ENCODE peak calls at places on chromosomes 4 and X, in five cellular contexts. C is endothelial cell of umbilical vein, F is AG10803, U is right atrium auricular region, J is NCI-H524 treated with DMSO at 0.1 percent for 48 hours. S is an unnamed sample.

GRCh38 chr4:126859314-126859713 is 773.4 kb upstream of the INTU start:
- DNase-seq in C (no peak), F (no peak), U (no peak), J (no peak), S (no peak)

GRCh38 chr4:53659112-53659511 is 67.8 kb upstream of the LNX1 start:
- DNase-seq in C (no peak), F (no peak), U (no peak), J (no peak), S (no peak)

GRCh38 chrX:41716217-41716616 is 7.8 kb upstream of the GPR82 start:
- DNase-seq in C (no peak), F (no peak), U (no peak), J (no peak), S (no peak)

GRCh38 chr4:8260656-8261111 is 8.9 kb upstream of the HTRA3 start:
- DNase-seq in C (peak; percentile 23), F (peak; percentile 85), U (no peak), J (no peak), S (peak; percentile 87)

GRCh38 chrX:13430136-13430827 is 110.4 kb upstream of the ATXN3L start:
- DNase-seq in C (no peak), F (no peak), U (no peak), J (no peak), S (peak; percentile 19)

GRCh38 chrX:121336831-121337421 is 289.5 kb downstream of the GLUD2 start:
- DNase-seq in C (no peak), F (no peak), U (no peak), J (no peak), S (no peak)

GRCh38 chr4:180630012-180630411 is 1613.2 kb upstream of the TENM3 start:
- DNase-seq in C (no peak), F (no peak), U (no peak), J (no peak), S (no peak)

GRCh38 chr4:83658806-83659205 is 122.9 kb downstream of the GPAT3 start:
- DNase-seq in C (no peak), F (no peak), U (no peak), J (no peak), S (no peak)

GRCh38 chr4:101346312-101346561 is 1.1 kb downstream of the PPP3CA start:
- DNase-seq in C (no peak), F (no peak), U (no peak), J (no peak), S (no peak)

GRCh38 chr4:98522062-98522461 is 136.3 kb downstream of the TSPAN5 start:
- DNase-seq in C (peak; percentile 21), F (no peak), U (no peak), J (no peak), S (no peak)

GRCh38 chr4:142705820-142706219 is 140.3 kb downstream of the INPP4B start:
- DNase-seq in C (no peak), F (no peak), U (no peak), J (no peak), S (no peak)

GRCh38 chrX:65926095-65927019 is 113.5 kb downstream of the VSIG4 start:
- DNase-seq in C (no peak), F (no peak), U (no peak), J (no peak), S (no peak)

GRCh38 chr4:2812600-2812932 is 19.7 kb downstream of the SH3BP2 start:
- DNase-seq in C (no peak), F (no peak), U (no peak), J (no peak), S (no peak)

GRCh38 chr4:138510053-138510452 is 267.9 kb upstream of the SLC7A11 start:
- DNase-seq in C (no peak), F (peak; percentile 16), U (no peak), J (no peak), S (no peak)

GRCh38 chr4:106795326-106795725 is 240.8 kb downstream of the DKK2 start:
- DNase-seq in C (no peak), F (no peak), U (no peak), J (no peak), S (no peak)

GRCh38 chrX:72366746-72367145 is 61.0 kb upstream of the CITED1 start:
- DNase-seq in C (no peak), F (no peak), U (no peak), J (no peak), S (peak; percentile 73)

GRCh38 chr4:26022346-26022891 is 108.4 kb downstream of the SMIM20 start:
- DNase-seq in C (peak; percentile 45), F (peak; percentile 57), U (no peak), J (no peak), S (no peak)

GRCh38 chr4:80268936-80269335 is 2.5 kb downstream of the FGF5 start:
- DNase-seq in C (no peak), F (no peak), U (no peak), J (no peak), S (no peak)

GRCh38 chr4:107564326-107564725 is 155.7 kb downstream of the PAPSS1 start:
- DNase-seq in C (no peak), F (peak; percentile 84), U (no peak), J (no peak), S (peak; percentile 33)

GRCh38 chr4:139619644-139620043 is 46.0 kb upstream of the MGST2 start:
- DNase-seq in C (no peak), F (peak; percentile 30), U (no peak), J (no peak), S (peak; percentile 59)

GRCh38 chr4:82431026-82431745 is 796 bp downstream of the ENOPH1 start:
- DNase-seq in C (no peak), F (peak; percentile 40), U (no peak), J (no peak), S (no peak)

GRCh38 chrX:45264865-45265264 is 64.2 kb upstream of the DIPK2B start:
- DNase-seq in C (no peak), F (no peak), U (no peak), J (no peak), S (no peak)

GRCh38 chrX:33211356-33212254 is at the start of gene DMD:
- DNase-seq in C (peak; percentile 88), F (peak; percentile 1), U (peak; percentile 75), J (no peak), S (no peak)

GRCh38 chr4:142369141-142369540 is 477.0 kb downstream of the INPP4B start:
- DNase-seq in C (no peak), F (peak; percentile 72), U (no peak), J (no peak), S (no peak)

GRCh38 chrX:78092296-78092695 is 11.8 kb upstream of the PGK1 start:
- DNase-seq in C (peak; percentile 45), F (peak; percentile 48), U (no peak), J (no peak), S (peak; percentile 18)

GRCh38 chr4:8657381-8657776 is 64.8 kb downstream of the CPZ start:
- DNase-seq in C (no peak), F (no peak), U (no peak), J (no peak), S (no peak)

GRCh38 chr4:78596111-78596742 is 44.7 kb downstream of the ANXA3 start:
- DNase-seq in C (no peak), F (no peak), U (no peak), J (no peak), S (no peak)

GRCh38 chr4:98662619-98663225 is 4.3 kb upstream of the TSPAN5 start:
- DNase-seq in C (no peak), F (peak; percentile 62), U (no peak), J (no peak), S (no peak)

GRCh38 chr4:3217266-3217665 is 31.7 kb upstream of the MSANTD1 start:
- DNase-seq in C (no peak), F (no peak), U (no peak), J (no peak), S (no peak)

GRCh38 chr4:3385719-3386440 is 55.9 kb upstream of the HGFAC start:
- DNase-seq in C (no peak), F (no peak), U (no peak), J (no peak), S (no peak)

GRCh38 chr4:61517144-61517543 is 317.0 kb downstream of the ADGRL3 start:
- DNase-seq in C (no peak), F (no peak), U (no peak), J (no peak), S (no peak)

GRCh38 chr4:122548452-122548851 is 72.4 kb downstream of the IL21 start:
- DNase-seq in C (no peak), F (no peak), U (no peak), J (no peak), S (no peak)

GRCh38 chr4:158817562-158818370 is 48.9 kb downstream of the FNIP2 start:
- DNase-seq in C (peak; percentile 62), F (no peak), U (no peak), J (no peak), S (no peak)

GRCh38 chr4:157911662-157912061 is 261.2 kb downstream of the GASK1B start:
- DNase-seq in C (no peak), F (no peak), U (no peak), J (no peak), S (no peak)

S was measured in A673.